ENCODE peak calls at places on chromosomes 13 and 19, in five cellular contexts. B, Y, L, V and J are unnamed samples.
A peak's percentile ranks its signal among the peaks of the same experiment; 100 is the strongest.

GRCh38 chr13:44224433-44225149 is 149.0 kb upstream of the SERP2 start:
- DNase-seq in V (no peak), B (no peak), Y (no peak), L (no peak), J (no peak)

GRCh38 chr19:33426621-33427475 is 53.3 kb downstream of the CEBPG start:
- DNase-seq in B (no peak), V (no peak), L (no peak), Y (no peak), J (no peak)

GRCh38 chr19:35066121-35066520 is 24.6 kb downstream of the HPN start:
- DNase-seq in V (no peak), B (no peak), Y (no peak), L (no peak), J (no peak)

GRCh38 chr19:50553134-50553703 is 15.0 kb downstream of the LRRC4B start:
- DNase-seq in Y (no peak), V (no peak), B (no peak), L (no peak), J (no peak)

GRCh38 chr19:13978721-13979191 is 26.4 kb downstream of the DCAF15 start:
- DNase-seq in L (no peak), V (no peak), B (no peak), Y (no peak), J (no peak)

GRCh38 chr13:79988573-79988972 is 352.4 kb downstream of the SPRY2 start:
- DNase-seq in L (no peak), V (no peak), B (no peak), Y (no peak), J (no peak)

GRCh38 chr13:110127986-110128511 is 178.9 kb downstream of the COL4A1 start:
- DNase-seq in V (no peak), Y (no peak), B (no peak), L (no peak), J (no peak)

GRCh38 chr19:45406957-45407375 is 522 bp downstream of the POLR1G start:
- DNase-seq in L (no peak), V (no peak), Y (no peak), B (no peak), J (no peak)

GRCh38 chr13:77476456-77476855 is 59.0 kb upstream of the SCEL start:
- DNase-seq in V (no peak), L (no peak), B (no peak), Y (no peak), J (no peak)

GRCh38 chr19:55156202-55157063 is 1.1 kb downstream of the TNNI3 start:
- DNase-seq in V (no peak), B (peak; percentile 64), L (peak; percentile 97), Y (peak; percentile 90), J (peak; percentile 92)

GRCh38 chr13:43111887-43112400 is 88.6 kb downstream of the DNAJC15 start:
- DNase-seq in Y (no peak), L (no peak), B (no peak), V (no peak), J (no peak)

GRCh38 chr13:66558511-66558910 is 671.6 kb downstream of the PCDH9 start:
- DNase-seq in L (no peak), B (no peak), V (no peak), Y (no peak), J (no peak)

GRCh38 chr19:16654151-16654550 is 5.8 kb downstream of the SMIM7 start:
- DNase-seq in B (peak; percentile 35), Y (peak; percentile 34), L (peak; percentile 79), V (no peak), J (peak; percentile 58)

GRCh38 chr13:49220035-49220855 is at the start of gene MLNR:
- DNase-seq in L (peak; percentile 32), B (peak; percentile 39), Y (peak; percentile 67), V (no peak), J (peak; percentile 86)

GRCh38 chr13:98535501-98536357 is 41.2 kb downstream of the STK24 start:
- DNase-seq in Y (no peak), L (no peak), B (peak; percentile 22), V (no peak), J (no peak)

GRCh38 chr19:3644351-3645066 is 17.9 kb upstream of the CACTIN start:
- DNase-seq in B (no peak), L (no peak), V (no peak), Y (no peak), J (no peak)

GRCh38 chr13:99871249-99871898 is 100.2 kb downstream of the ZIC5 start:
- DNase-seq in L (no peak), V (no peak), Y (no peak), B (no peak), J (no peak)

GRCh38 chr13:48078251-48078656 is 16.6 kb downstream of the MED4 start:
- DNase-seq in B (peak; percentile 42), V (peak; percentile 68), L (no peak), Y (peak; percentile 21), J (no peak)

GRCh38 chr19:28289294-28290063 is 923.5 kb downstream of the UQCRFS1 start:
- DNase-seq in L (no peak), B (no peak), V (no peak), Y (no peak), J (peak; percentile 18)

GRCh38 chr13:25691654-25692053 is 319.9 kb downstream of the ATP8A2 start:
- DNase-seq in B (no peak), Y (no peak), L (no peak), V (no peak), J (no peak)

GRCh38 chr13:113105032-113105993 is at the start of gene F7:
- DNase-seq in V (no peak), L (no peak), B (peak; percentile 91), Y (peak; percentile 19), J (no peak)

GRCh38 chr13:66994097-66994496 is 236.0 kb downstream of the PCDH9 start:
- DNase-seq in Y (peak; percentile 49), B (peak; percentile 38), L (peak; percentile 62), V (no peak), J (peak; percentile 4)

GRCh38 chr13:113646921-113647340 is 11.1 kb downstream of the ATP4B start:
- DNase-seq in B (no peak), L (no peak), V (no peak), Y (no peak), J (no peak)

GRCh38 chr13:111249637-111250360 is 70.6 kb upstream of the TEX29 start:
- DNase-seq in V (no peak), B (no peak), L (no peak), Y (no peak), J (no peak)

GRCh38 chr13:24071423-24072075 is 89.0 kb upstream of the SPATA13 start:
- DNase-seq in Y (no peak), V (no peak), B (no peak), L (no peak), J (no peak)

GRCh38 chr13:100977841-100978240 is 303.2 kb upstream of the TMTC4 start:
- DNase-seq in V (no peak), Y (no peak), L (no peak), B (no peak), J (no peak)

GRCh38 chr19:49398931-49399330 is 10.9 kb downstream of the KASH5 start:
- DNase-seq in Y (no peak), B (no peak), V (no peak), L (no peak), J (no peak)

GRCh38 chr19:49396738-49397505 is 8.9 kb downstream of the KASH5 start:
- DNase-seq in L (no peak), B (no peak), Y (no peak), V (no peak), J (peak; percentile 4)

GRCh38 chr19:49398001-49398615 is 10.1 kb downstream of the KASH5 start:
- DNase-seq in V (no peak), L (no peak), Y (no peak), B (no peak), J (peak; percentile 9)

GRCh38 chr19:49393871-49394270 is 5.8 kb downstream of the KASH5 start:
- DNase-seq in B (no peak), V (no peak), Y (no peak), L (peak; percentile 5), J (no peak)

DNA sequence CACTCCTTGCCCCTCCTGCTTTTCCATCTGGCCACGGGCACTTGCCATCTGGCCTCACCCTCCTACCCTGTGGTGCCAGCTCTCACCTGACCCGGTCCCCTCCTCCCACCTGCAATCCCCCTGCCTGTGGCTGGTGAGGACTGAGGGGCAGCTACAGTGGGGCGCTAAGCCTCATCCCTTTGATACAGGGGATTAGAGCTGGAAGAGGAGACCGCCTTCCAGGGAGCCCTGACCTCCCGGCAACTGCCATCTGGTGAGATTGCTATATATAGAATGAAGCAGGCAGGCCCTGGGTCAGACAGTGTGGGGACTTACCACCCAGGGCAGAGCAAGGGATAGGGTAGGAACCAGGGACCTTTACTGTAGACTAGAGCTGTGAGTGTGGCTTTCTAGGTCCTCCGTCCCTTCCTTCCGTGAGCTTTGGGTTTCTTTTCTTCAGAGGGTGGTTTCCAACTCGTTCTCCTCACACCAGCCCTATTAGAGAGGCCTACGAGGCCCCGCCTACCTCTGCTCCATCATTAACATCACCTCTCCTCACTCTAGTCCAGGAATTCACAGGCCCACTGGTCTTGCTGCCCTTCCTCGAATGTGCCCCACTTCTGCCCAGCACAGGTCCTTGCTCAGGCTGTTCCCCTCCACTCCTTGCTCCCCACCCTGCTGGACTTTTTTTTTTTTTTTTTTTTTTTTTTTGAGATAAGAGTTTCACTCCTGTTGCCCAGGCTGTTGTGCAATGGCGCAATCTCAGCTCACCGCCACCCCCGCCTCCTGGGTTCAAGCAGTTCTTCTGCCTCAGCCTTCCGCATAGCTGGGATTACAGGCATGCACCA is 7.7 kb downstream of the KASH5 start:
- DNase-seq in V (no peak), Y (no peak), B (no peak), L (peak; percentile 8), J (peak; percentile 9)
- TF ChIP-seq REST in V (no peak), Y (no peak), B (no peak), L (no peak), J (no peak)

GRCh38 chr19:6739390-6739883 is at the start of gene TRIP10:
- DNase-seq in V (no peak), B (peak; percentile 68), L (peak; percentile 93), Y (peak; percentile 65), J (peak; percentile 94)

GRCh38 chr19:6737873-6738725 is 719 bp upstream of the GPR108 start:
- DNase-seq in B (peak; percentile 87), V (no peak), Y (peak; percentile 94), L (peak; percentile 64), J (no peak)

GRCh38 chr19:6737284-6737872 is at the start of gene GPR108:
- DNase-seq in L (peak; percentile 99), B (peak; percentile 100), V (peak; percentile 100), Y (peak; percentile 44), J (peak; percentile 96)

GRCh38 chr19:6739884-6740588 is 556 bp downstream of the TRIP10 start:
- DNase-seq in Y (peak; percentile 53), L (peak; percentile 85), V (no peak), B (no peak), J (peak; percentile 78)

GRCh38 chr19:6738726-6739389 is 622 bp upstream of the TRIP10 start:
- DNase-seq in B (no peak), Y (no peak), V (no peak), L (no peak), J (no peak)
- TF ChIP-seq RFX5 in B (no peak), Y (no peak), V (no peak), L (no peak), J (no peak)

DNA sequence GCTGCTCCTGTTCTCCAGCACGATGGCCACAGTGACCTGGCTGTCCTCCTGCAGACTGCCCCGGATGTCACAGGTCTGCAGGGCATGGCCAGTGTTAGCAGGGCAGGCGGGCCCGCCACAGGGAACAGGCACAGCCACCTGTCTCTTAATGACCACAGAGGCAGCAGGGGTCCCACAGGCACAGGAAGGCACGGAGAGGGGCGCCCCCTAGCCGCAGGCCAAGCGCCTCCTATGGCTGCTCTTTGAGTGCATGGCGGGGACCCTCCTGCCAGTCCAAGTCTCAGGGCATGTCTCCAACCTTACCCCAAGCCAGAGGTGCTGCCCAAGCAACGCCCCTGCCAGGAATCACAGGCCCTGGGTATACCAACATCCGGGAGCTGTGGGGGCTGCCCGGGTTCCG is 14.1 kb downstream of the IZUMO4 start:
- DNase-seq in Y (no peak), B (no peak), V (no peak), L (no peak), J (no peak)
- TF ChIP-seq REST in Y (no peak), B (no peak), V (no peak), L (no peak), J (no peak)

GRCh38 chr19:42427313-42427712 is at the start of gene LIPE:
- DNase-seq in B (no peak), V (no peak), Y (no peak), L (no peak), J (no peak)
- TF ChIP-seq RFX5 in B (no peak), V (no peak), Y (no peak), L (no peak), J (no peak)